ENCODE peak calls at places on chromosomes 11 and 22, in seven cellular contexts. X, Z, O, E, J, P and L are unnamed samples. For H3K4me1, the result is how much of the 10 kb centered on the place peaks cover.

GRCh38 chr11:76510060-76511047 is 65.5 kb downstream of the EMSY start:
- DNase-seq in X (no peak), Z (no peak), O (peak), E (no peak), J (no peak), P (no peak), L (no peak)

GRCh38 chr22:41512421-41513194 is 31.7 kb downstream of the POLR3H start:
- DNase-seq in X (peak), Z (no peak), O (peak), E (no peak), J (no peak), P (no peak), L (no peak)

GRCh38 chr22:44620129-44620840 is 81.7 kb upstream of the PRR5 start:
- DNase-seq in X (peak), Z (peak), O (peak), E (no peak), J (peak), P (no peak), L (peak)

GRCh38 chr11:13189561-13190435 is 87.8 kb upstream of the BMAL1 start:
- DNase-seq in X (no peak), Z (no peak), O (no peak), E (no peak), J (no peak), P (no peak), L (no peak)

GRCh38 chr22:39475902-39476301 is 19.1 kb downstream of the MGAT3 start:
- DNase-seq in X (no peak), Z (peak), O (peak), E (no peak), J (peak), P (no peak), L (no peak)

GRCh38 chr11:1499899-1500298 is 13.3 kb upstream of the MOB2 start:
- DNase-seq in X (no peak), Z (peak), O (peak), E (no peak), J (no peak), P (no peak), L (no peak)

GRCh38 chr11:102109896-102110760 is at the start of gene YAP1:
- DNase-seq in X (peak), Z (peak), O (peak), E (peak), J (peak), P (peak), L (peak)

GRCh38 chr11:86620796-86621575 is 51.4 kb downstream of the ME3 start:
- DNase-seq in X (no peak), Z (no peak), O (no peak), E (no peak), J (no peak), P (no peak), L (no peak)

GRCh38 chr11:46463701-46464100 is 72.1 kb upstream of the CHRM4 start:
- DNase-seq in X (no peak), Z (no peak), O (no peak), E (no peak), J (no peak), P (no peak), L (no peak)

GRCh38 chr11:34643846-34644245 is 23.0 kb downstream of the EHF start:
- DNase-seq in X (no peak), Z (no peak), O (no peak), E (no peak), J (no peak), P (no peak), L (no peak)
- H3K4me1 ChIP-seq in X (under half), Z (under half), O (under half), E (under half), J (under half), P (under half), L (under half)

DNA sequence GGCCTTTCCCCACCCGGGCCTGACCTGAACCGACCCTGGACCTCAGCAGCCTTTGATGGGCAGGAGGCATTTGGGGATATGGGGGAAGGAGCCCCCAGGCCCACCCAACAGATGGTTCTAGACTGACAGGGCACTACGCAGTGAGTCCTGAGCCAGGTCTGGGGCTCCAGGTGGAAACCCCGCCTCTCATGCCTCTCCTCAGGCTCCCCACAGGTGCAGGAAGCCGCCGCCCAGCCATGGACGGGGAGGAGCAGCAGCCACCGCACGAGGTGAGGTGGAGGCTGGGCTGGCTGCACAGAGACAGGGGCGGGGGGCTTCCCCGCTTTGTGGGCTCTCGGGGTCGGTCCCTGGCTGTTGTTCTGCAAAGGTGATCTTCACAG is 7.1 kb downstream of the TRABD start:
- DNase-seq in X (no peak), Z (peak), O (no peak), E (no peak), J (no peak), P (no peak), L (no peak)
- H3K4me3 ChIP-seq in X (no peak), Z (no peak), O (no peak), E (no peak), J (no peak), P (no peak), L (peak)

GRCh38 chr22:46267431-46268279 is at the start of gene TTC38:
- DNase-seq in X (peak), Z (peak), O (peak), E (peak), J (peak), P (peak), L (peak)
- H3K27ac ChIP-seq in X (peak), Z (peak), O (peak), E (peak), J (peak), P (no peak), L (peak)

GRCh38 chr11:47983464-47984397 is 3.4 kb downstream of the PTPRJ start:
- DNase-seq in X (no peak), Z (no peak), O (no peak), E (no peak), J (no peak), P (peak), L (peak)
- H3K4me1 ChIP-seq in X (under half), Z (under half), O (under half), E (under half), J (under half), P (under half), L (under half)

GRCh38 chr11:6526411-6527135 is 29.5 kb downstream of the DNHD1 start:
- DNase-seq in X (no peak), Z (no peak), O (no peak), E (no peak), J (no peak), P (peak), L (no peak)
- H3K4me3 ChIP-seq in X (no peak), Z (no peak), O (no peak), E (no peak), J (no peak), P (no peak), L (no peak)

GRCh38 chr11:110076388-110076965 is 16.7 kb upstream of the ZC3H12C start:
- DNase-seq in X (no peak), Z (no peak), O (no peak), E (no peak), J (no peak), P (no peak), L (peak)

GRCh38 chr11:110075822-110076208 is 17.4 kb upstream of the ZC3H12C start:
- DNase-seq in X (no peak), Z (no peak), O (no peak), E (no peak), J (no peak), P (no peak), L (no peak)

GRCh38 chr11:110078923-110079544 is 14.2 kb upstream of the ZC3H12C start:
- DNase-seq in X (no peak), Z (no peak), O (no peak), E (no peak), J (no peak), P (no peak), L (no peak)

GRCh38 chr11:110077866-110078325 is 15.3 kb upstream of the ZC3H12C start:
- DNase-seq in X (peak), Z (no peak), O (no peak), E (no peak), J (no peak), P (no peak), L (no peak)

GRCh38 chr11:110077318-110077717 is 15.9 kb upstream of the ZC3H12C start:
- DNase-seq in X (no peak), Z (no peak), O (no peak), E (no peak), J (no peak), P (no peak), L (peak)
- H3K27ac ChIP-seq in X (peak), Z (peak), O (no peak), E (no peak), J (no peak), P (no peak), L (no peak)

DNA sequence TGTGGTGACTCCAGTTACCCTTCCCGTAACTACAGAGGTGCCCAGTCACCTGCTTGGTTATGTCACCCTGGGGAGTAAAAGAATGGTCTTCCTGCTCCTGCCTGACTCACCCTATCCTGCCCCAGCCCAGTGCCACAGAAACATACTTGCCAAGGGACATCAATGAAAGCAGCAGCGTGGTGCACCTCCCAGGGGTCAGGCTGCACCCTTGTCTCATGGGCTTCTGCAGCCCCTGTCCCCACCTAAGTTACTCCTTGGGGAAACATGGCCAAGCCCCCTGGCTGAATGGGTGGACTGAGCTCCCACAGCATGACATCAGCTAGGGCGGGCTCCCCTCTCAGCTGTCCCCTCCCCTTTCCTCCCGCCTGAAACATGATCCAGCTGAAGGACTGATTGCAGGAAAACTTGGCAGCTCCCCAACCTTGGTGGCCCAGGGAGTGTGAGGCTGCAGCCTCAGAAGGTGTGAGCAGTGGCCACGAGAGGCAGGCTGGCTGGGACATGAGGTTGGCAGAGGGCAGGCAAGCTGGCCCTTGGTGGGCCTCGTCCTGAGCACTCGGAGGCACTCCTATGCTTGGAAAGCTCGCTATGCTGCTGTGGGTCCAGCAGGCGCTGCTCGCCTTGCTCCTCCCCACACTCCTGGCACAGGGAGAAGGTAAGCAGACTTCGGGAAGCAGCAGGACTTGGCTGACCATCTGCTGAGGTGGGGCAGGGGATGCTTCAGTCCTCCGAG is at the start of gene HTR3A:
- DNase-seq in X (peak), Z (peak), O (peak), E (no peak), J (peak), P (no peak), L (peak)
- H3K4me1 ChIP-seq in X (under half), Z (under half), O (under half), E (under half), J (under half), P (under half), L (under half)

GRCh38 chr11:43561832-43562231 is 118.7 kb upstream of the HSD17B12 start:
- DNase-seq in X (no peak), Z (no peak), O (no peak), E (no peak), J (no peak), P (no peak), L (no peak)
- H3K4me3 ChIP-seq in X (no peak), Z (no peak), O (no peak), E (no peak), J (no peak), P (no peak), L (no peak)

GRCh38 chr11:78800756-78801155 is 226.1 kb upstream of the NARS2 start:
- DNase-seq in X (no peak), Z (no peak), O (no peak), E (no peak), J (no peak), P (no peak), L (no peak)
- H3K27ac ChIP-seq in X (no peak), Z (no peak), O (peak), E (no peak), J (no peak), P (no peak), L (peak)

DNA sequence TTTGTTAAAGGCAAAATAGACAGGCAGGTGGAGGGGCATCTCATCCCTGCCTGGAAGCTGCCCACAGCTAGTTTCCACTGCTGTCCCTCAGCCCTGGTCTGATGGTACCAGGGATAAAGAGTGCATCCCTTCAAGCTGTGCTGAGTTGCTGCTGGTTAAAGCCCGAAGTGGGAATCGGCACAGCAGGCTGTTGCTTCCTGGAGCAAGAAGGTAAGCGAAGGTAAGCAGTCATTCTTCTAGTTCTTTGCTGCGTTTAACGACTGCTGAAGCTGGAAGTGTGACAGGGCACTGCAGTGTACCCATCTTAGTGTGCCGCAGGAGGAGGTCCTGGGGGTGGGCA is 190.3 kb upstream of the E2F8 start:
- DNase-seq in X (no peak), Z (no peak), O (no peak), E (no peak), J (no peak), P (peak), L (no peak)
- H3K4me1 ChIP-seq in X (under half), Z (under half), O (under half), E (under half), J (under half), P (half or more), L (under half)